ENCODE peak calls at places on chromosomes 6 and 20, in five cellular contexts. P is SK-MEL-5, D is GF-D8, L is hepatic stellate cell, C is Caki2. O is an unnamed sample.
A peak's percentile ranks its signal among the peaks of the same experiment; 100 is the strongest.

GRCh38 chr6:137705166-137706064 is 161.6 kb upstream of the TNFAIP3 start:
- DNase-seq in C (peak; percentile 47), D (no peak), L (peak; percentile 58), P (peak; percentile 78), O (peak; percentile 59)

GRCh38 chr20:58086763-58087566 is 141.5 kb downstream of the ANKRD60 start:
- DNase-seq in P (peak; percentile 80), D (no peak), C (peak; percentile 30), L (no peak), O (peak; percentile 86)

GRCh38 chr6:32843321-32843978 is 397 bp downstream of the PSMB8 start:
- DNase-seq in D (no peak), C (peak; percentile 32), P (no peak), L (no peak), O (peak; percentile 24)

GRCh38 chr6:149948011-149948410 is 6.2 kb downstream of the ULBP2 start:
- DNase-seq in D (no peak), C (no peak), L (no peak), P (no peak), O (no peak)

GRCh38 chr6:2111162-2111677 is 134.2 kb downstream of the GMDS start:
- DNase-seq in C (no peak), D (no peak), L (peak; percentile 70), P (no peak), O (no peak)

GRCh38 chr6:50049829-50050228 is at the start of gene DEFB112:
- DNase-seq in L (no peak), C (no peak), P (no peak), D (no peak), O (no peak)

GRCh38 chr6:1619106-1619665 is 9.5 kb downstream of the FOXC1 start:
- DNase-seq in L (no peak), D (no peak), C (no peak), P (no peak), O (no peak)

GRCh38 chr6:138036955-138037592 is 70.1 kb downstream of the PERP start:
- DNase-seq in D (no peak), L (no peak), C (peak; percentile 94), P (peak; percentile 73), O (no peak)

GRCh38 chr6:90413867-90414266 is 117.2 kb upstream of the BACH2 start:
- DNase-seq in L (no peak), C (no peak), P (no peak), D (no peak), O (no peak)

GRCh38 chr6:37323568-37323967 is 30.2 kb upstream of the RNF8 start:
- DNase-seq in L (no peak), C (no peak), P (no peak), D (no peak), O (no peak)

GRCh38 chr6:74932214-74932923 is 273.5 kb downstream of the COL12A1 start:
- DNase-seq in D (no peak), P (no peak), L (no peak), C (no peak), O (no peak)

GRCh38 chr6:24927234-24927955 is 8.4 kb downstream of the RIPOR2 start:
- DNase-seq in P (no peak), D (no peak), L (no peak), C (no peak), O (no peak)

GRCh38 chr6:139296927-139297326 is 5.1 kb upstream of the TXLNB start:
- DNase-seq in C (no peak), L (no peak), P (no peak), D (peak; percentile 40), O (no peak)

GRCh38 chr20:16369441-16369840 is 203.8 kb downstream of the KIF16B start:
- DNase-seq in C (no peak), D (no peak), L (no peak), P (no peak), O (no peak)

GRCh38 chr6:104613416-104614001 is 246.2 kb downstream of the HACE1 start:
- DNase-seq in D (no peak), C (peak; percentile 8), L (peak; percentile 2), P (no peak), O (no peak)

GRCh38 chr20:24991897-24992419 is 593 bp downstream of the APMAP start:
- DNase-seq in P (peak; percentile 29), D (no peak), C (no peak), L (peak; percentile 43), O (no peak)

GRCh38 chr6:48016027-48016755 is 94.8 kb downstream of the PTCHD4 start:
- DNase-seq in P (no peak), L (no peak), C (no peak), D (no peak), O (no peak)

O was measured in Calu3.